ENCODE peak calls at places on chromosomes 5 and 9, in six cellular contexts. T is prostate gland, V is HepG2, X is spleen, B is K562, S is breast epithelium. N is an unnamed sample. For H3K4me1, the result is how much of the 10 kb centered on the place peaks cover.

GRCh38 chr5:158875272-158875679 is 224.4 kb downstream of the EBF1 start:
- DNase-seq in T (no peak), V (no peak), X (no peak), B (no peak), S (no peak), N (no peak)

GRCh38 chr5:93192107-93192506 is 388.9 kb downstream of the NR2F1-AS1 start:
- DNase-seq in T (no peak), V (peak), X (no peak), B (no peak), S (no peak), N (no peak)

GRCh38 chr9:107739601-107740082 is 250.1 kb upstream of the KLF4 start:
- DNase-seq in T (peak), V (no peak), X (no peak), B (no peak), S (peak), N (peak)

GRCh38 chr5:127072861-127073846 is at the start of gene C5orf63:
- DNase-seq in T (peak), V (peak), X (peak), B (peak), S (no peak), N (peak)

GRCh38 chr5:77231470-77232138 is 21.1 kb downstream of the PDE8B start:
- DNase-seq in T (no peak), V (no peak), X (no peak), B (no peak), S (no peak), N (no peak)

GRCh38 chr9:125989524-125990180 is 242.5 kb downstream of the PBX3 start:
- DNase-seq in T (no peak), V (no peak), X (no peak), B (no peak), S (no peak), N (no peak)

GRCh38 chr9:38700695-38701094 is 19.2 kb downstream of the FAM240B start:
- DNase-seq in T (no peak), V (no peak), X (no peak), B (no peak), S (no peak), N (no peak)

GRCh38 chr9:84111726-84112125 is 131.1 kb downstream of the RMI1 start:
- DNase-seq in T (no peak), V (no peak), X (no peak), B (no peak), S (no peak), N (no peak)

GRCh38 chr5:84287964-84288363 is 96.7 kb downstream of the EDIL3 start:
- DNase-seq in T (no peak), V (no peak), X (no peak), B (no peak), S (no peak), N (no peak)

GRCh38 chr9:123267481-123268239 is 726 bp downstream of the STRBP start:
- DNase-seq in T (no peak), V (no peak), X (peak), B (peak), S (no peak), N (peak)

GRCh38 chr9:109436071-109436470 is 62.0 kb downstream of the PTPN3 start:
- DNase-seq in T (no peak), V (no peak), X (no peak), B (no peak), S (no peak), N (no peak)

GRCh38 chr5:180831139-180832080 is 28.8 kb upstream of the MGAT1 start:
- DNase-seq in T (peak), V (no peak), X (peak), B (peak), S (peak), N (peak)

GRCh38 chr5:138946241-138946623 is 71.1 kb upstream of the LRRTM2 start:
- DNase-seq in T (no peak), V (no peak), X (no peak), B (no peak), S (no peak), N (no peak)

GRCh38 chr5:139046551-139046950 is 151.6 kb downstream of the SIL1 start:
- DNase-seq in T (no peak), V (no peak), X (no peak), B (no peak), S (no peak), N (no peak)

GRCh38 chr5:79329453-79329852 is 93.5 kb downstream of the JMY start:
- DNase-seq in T (no peak), V (no peak), X (no peak), B (no peak), S (no peak), N (no peak)

GRCh38 chr9:72363226-72363625 is 1.8 kb downstream of the ZFAND5 start:
- DNase-seq in T (no peak), V (no peak), X (no peak), B (no peak), S (no peak), N (no peak)

GRCh38 chr5:153960269-153961215 is 78.2 kb downstream of the FAM114A2 start:
- DNase-seq in T (no peak), V (no peak), X (no peak), B (no peak), S (no peak), N (no peak)

GRCh38 chr9:92341578-92341977 is 15.8 kb downstream of the CENPP start:
- DNase-seq in T (no peak), V (no peak), X (no peak), B (no peak), S (no peak), N (no peak)

GRCh38 chr5:33755216-33755615 is 136.6 kb downstream of the ADAMTS12 start:
- DNase-seq in T (no peak), V (no peak), X (no peak), B (no peak), S (no peak), N (no peak)

GRCh38 chr9:98185611-98186171 is 6.7 kb downstream of the CORO2A start:
- DNase-seq in T (no peak), V (no peak), X (peak), B (no peak), S (no peak), N (no peak)

GRCh38 chr5:74016373-74016772 is 390.4 kb downstream of the ARHGEF28 start:
- DNase-seq in T (no peak), V (peak), X (no peak), B (peak), S (no peak), N (no peak)

GRCh38 chr5:72402381-72402890 is 82.3 kb downstream of the PTCD2 start:
- DNase-seq in T (no peak), V (no peak), X (no peak), B (no peak), S (no peak), N (no peak)

GRCh38 chr9:114782586-114782985 is 23.3 kb downstream of the TNFSF15 start:
- DNase-seq in T (no peak), V (no peak), X (no peak), B (no peak), S (no peak), N (no peak)

GRCh38 chr5:6399978-6400910 is 21.9 kb upstream of the MED10 start:
- DNase-seq in T (no peak), V (no peak), X (no peak), B (no peak), S (no peak), N (no peak)

GRCh38 chr9:116855881-116856662 is 169.0 kb downstream of the TRIM32 start:
- DNase-seq in T (peak), V (no peak), X (no peak), B (no peak), S (no peak), N (no peak)

GRCh38 chr5:38783011-38783551 is 62.7 kb upstream of the OSMR start:
- DNase-seq in T (peak), V (peak), X (no peak), B (no peak), S (no peak), N (no peak)

GRCh38 chr9:133842174-133842573 is 104.0 kb upstream of the SARDH start:
- DNase-seq in T (no peak), V (no peak), X (no peak), B (no peak), S (no peak), N (peak)

GRCh38 chr9:90478821-90479220 is 163.8 kb downstream of the DIRAS2 start:
- DNase-seq in T (no peak), V (no peak), X (no peak), B (no peak), S (no peak), N (no peak)

GRCh38 chr5:76641514-76642120 is 18.4 kb upstream of the F2RL2 start:
- DNase-seq in T (peak), V (peak), X (no peak), B (peak), S (peak), N (peak)

GRCh38 chr9:110832916-110833315 is 164.3 kb downstream of the MUSK start:
- DNase-seq in T (no peak), V (no peak), X (no peak), B (no peak), S (no peak), N (no peak)

GRCh38 chr9:110835859-110836271 is 167.3 kb downstream of the MUSK start:
- DNase-seq in T (no peak), V (no peak), X (no peak), B (no peak), S (no peak), N (no peak)

GRCh38 chr9:110835404-110835803 is 166.8 kb downstream of the MUSK start:
- DNase-seq in T (no peak), V (peak), X (no peak), B (no peak), S (no peak), N (no peak)

GRCh38 chr9:110842169-110842568 is 173.6 kb downstream of the MUSK start:
- DNase-seq in T (no peak), V (peak), X (no peak), B (no peak), S (no peak), N (no peak)

DNA sequence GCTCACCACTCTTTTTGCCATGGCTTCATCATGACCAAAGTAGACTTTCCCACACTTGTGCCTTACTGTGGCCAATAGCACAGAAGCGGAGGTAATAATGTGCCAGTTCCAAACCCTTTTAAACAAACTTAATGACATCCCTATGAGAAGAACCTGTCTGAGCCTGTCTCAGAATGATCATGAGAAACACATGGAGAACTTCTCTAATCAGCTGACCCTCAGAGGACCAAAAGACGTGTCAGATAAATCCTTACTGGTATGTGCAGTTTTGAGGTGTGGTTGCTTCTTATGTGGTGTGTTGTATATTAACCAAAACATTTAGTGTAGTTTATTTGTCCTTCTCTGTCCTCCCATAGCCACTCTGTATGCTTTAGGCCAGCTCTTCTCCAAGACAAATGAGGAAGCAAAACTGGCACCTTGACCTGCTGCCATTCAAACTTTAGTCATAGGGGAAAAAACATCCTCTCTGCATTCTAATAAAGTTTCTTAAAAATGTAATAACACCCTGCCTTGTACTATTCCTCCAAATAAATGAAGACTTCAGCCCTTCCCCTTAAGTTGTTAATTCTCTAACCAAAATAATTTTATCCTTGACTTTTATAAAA is 168.9 kb downstream of the MUSK start:
- DNase-seq in T (no peak), V (no peak), X (no peak), B (no peak), S (no peak), N (no peak)
- TF ChIP-seq CTCF in T (no peak), V (no peak), X (no peak), B (no peak), S (no peak), N (no peak)

GRCh38 chr9:136404801-136405136 is 4.8 kb upstream of the SNAPC4 start:
- DNase-seq in T (no peak), V (no peak), X (peak), B (no peak), S (no peak), N (no peak)
- H3K4me1 ChIP-seq in T (under half), V (under half), X (under half), B (half or more), S (under half), N (under half)

GRCh38 chr5:91380491-91381133 is 2.5 kb downstream of the ARRDC3 start:
- DNase-seq in T (peak), V (peak), X (peak), B (peak), S (peak), N (peak)
- TF ChIP-seq POLR2AphosphoS5 in T (peak), V (no peak), X (peak), B (peak), S (peak), N (peak)

DNA sequence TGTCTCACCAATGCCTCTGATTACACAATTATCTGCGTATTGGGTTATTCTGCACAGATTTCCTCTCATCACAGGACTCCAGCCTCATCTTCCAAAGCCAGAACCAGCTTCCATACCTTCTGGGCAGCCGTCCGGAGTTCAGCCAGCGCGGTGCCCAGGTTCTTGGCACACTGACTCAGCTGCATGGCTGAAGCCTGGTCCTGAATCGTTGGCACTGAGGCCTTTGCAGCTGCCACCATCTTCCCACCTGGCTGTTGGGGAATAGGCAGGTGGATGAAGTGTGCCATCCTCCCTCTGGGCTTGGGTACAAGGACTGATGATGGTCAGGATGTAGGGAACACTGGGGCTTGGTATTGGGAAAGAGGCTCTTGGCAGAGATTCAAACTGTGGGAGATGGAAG is 17.9 kb downstream of the TLN1 start:
- DNase-seq in T (no peak), V (no peak), X (no peak), B (no peak), S (no peak), N (no peak)
- TF ChIP-seq CTCF in T (no peak), V (no peak), X (no peak), B (no peak), S (no peak), N (no peak)

DNA sequence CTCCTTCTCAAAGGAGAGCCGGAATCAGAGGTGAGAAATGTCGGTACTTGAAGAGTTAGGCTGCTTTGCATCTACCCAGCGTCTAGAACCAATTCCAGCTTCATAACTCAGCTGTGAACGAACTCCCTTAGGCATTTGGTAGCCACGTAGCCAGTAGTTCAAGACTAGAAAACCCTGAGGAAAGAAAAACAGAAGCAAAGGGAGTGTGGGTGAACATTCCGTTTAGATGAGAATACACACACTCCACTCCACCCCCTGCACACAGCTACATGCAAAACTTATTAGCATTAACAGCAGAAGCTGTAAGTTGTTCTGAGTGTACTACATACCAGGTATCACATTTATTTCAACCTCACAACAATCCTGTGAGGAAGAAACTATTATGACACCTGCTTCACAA is 78.3 kb downstream of the SMIM23 start:
- DNase-seq in T (no peak), V (no peak), X (no peak), B (no peak), S (no peak), N (no peak)
- H3K4me1 ChIP-seq in T (under half), V (under half), X (under half), B (under half), S (under half), N (under half)